ENCODE peak calls at places on chromosomes 16 and 17, in four cellular contexts. One of them, this sample, is unnamed.

GRCh38 chr17:79607941-79608728 is 2.7 kb downstream of the RBFOX3 start:
- DNase-seq in AG04450: no peak
- DNase-seq in ovary: no peak
- DNase-seq in left ventricle myocardium inferior: no peak
- DNase-seq in this sample: no peak

GRCh38 chr16:987846-988245 is 6.3 kb downstream of the SOX8 start:
- DNase-seq in ovary: no peak
- DNase-seq in AG04450: no peak
- DNase-seq in left ventricle myocardium inferior: no peak
- DNase-seq in this sample: no peak

GRCh38 chr17:50173335-50173941 is 7.6 kb downstream of the SGCA start:
- DNase-seq in AG04450: no peak
- DNase-seq in ovary: peak; percentile 70
- DNase-seq in left ventricle myocardium inferior: no peak
- DNase-seq in this sample: no peak

GRCh38 chr16:48901712-48902374 is 291.9 kb upstream of the N4BP1 start:
- DNase-seq in left ventricle myocardium inferior: no peak
- DNase-seq in AG04450: no peak
- DNase-seq in ovary: no peak
- DNase-seq in this sample: no peak

GRCh38 chr17:4208228-4208627 is 55.6 kb downstream of the ANKFY1 start:
- DNase-seq in left ventricle myocardium inferior: no peak
- DNase-seq in ovary: no peak
- DNase-seq in AG04450: no peak
- DNase-seq in this sample: no peak

GRCh38 chr16:89922477-89922883 is 662 bp upstream of the TUBB3 start:
- DNase-seq in AG04450: peak; percentile 72
- DNase-seq in ovary: peak; percentile 80
- DNase-seq in left ventricle myocardium inferior: peak; percentile 69
- DNase-seq in this sample: peak; percentile 85

GRCh38 chr16:55073830-55074229 is 143.2 kb downstream of the IRX5 start:
- DNase-seq in AG04450: no peak
- DNase-seq in ovary: no peak
- DNase-seq in left ventricle myocardium inferior: no peak
- DNase-seq in this sample: no peak

GRCh38 chr17:80261159-80261894 is 675 bp downstream of the RNF213 start:
- DNase-seq in AG04450: no peak
- DNase-seq in left ventricle myocardium inferior: peak; percentile 49
- DNase-seq in ovary: peak; percentile 75
- DNase-seq in this sample: no peak

GRCh38 chr17:58330997-58331814 is 2.6 kb upstream of the TSPOAP1 start:
- DNase-seq in left ventricle myocardium inferior: peak; percentile 23
- DNase-seq in ovary: peak; percentile 28
- DNase-seq in AG04450: no peak
- DNase-seq in this sample: no peak

GRCh38 chr17:4032738-4033137 is 68.5 kb upstream of the ATP2A3 start:
- DNase-seq in AG04450: no peak
- DNase-seq in ovary: no peak
- DNase-seq in left ventricle myocardium inferior: no peak
- DNase-seq in this sample: no peak

GRCh38 chr16:64900517-64900916 is 221.3 kb downstream of the CDH11 start:
- DNase-seq in left ventricle myocardium inferior: no peak
- DNase-seq in ovary: no peak
- DNase-seq in AG04450: no peak
- DNase-seq in this sample: no peak

GRCh38 chr16:72995151-72995881 is 52.6 kb downstream of the ZFHX3 start:
- DNase-seq in ovary: no peak
- DNase-seq in left ventricle myocardium inferior: no peak
- DNase-seq in AG04450: no peak
- DNase-seq in this sample: no peak

GRCh38 chr16:72256398-72257048 is 84.6 kb upstream of the PMFBP1 start:
- DNase-seq in left ventricle myocardium inferior: no peak
- DNase-seq in ovary: no peak
- DNase-seq in AG04450: peak; percentile 6
- DNase-seq in this sample: no peak

GRCh38 chr17:82370471-82371332 is 863 bp upstream of the UTS2R start:
- DNase-seq in left ventricle myocardium inferior: no peak
- DNase-seq in AG04450: no peak
- DNase-seq in ovary: no peak
- DNase-seq in this sample: no peak

GRCh38 chr17:76235883-76236282 is 4.4 kb downstream of the RNF157 start:
- DNase-seq in left ventricle myocardium inferior: no peak
- DNase-seq in ovary: no peak
- DNase-seq in AG04450: no peak
- DNase-seq in this sample: no peak

GRCh38 chr17:63996430-63997182 is 1.5 kb upstream of the PRR29 start:
- DNase-seq in AG04450: no peak
- DNase-seq in ovary: no peak
- DNase-seq in left ventricle myocardium inferior: peak; percentile 1
- DNase-seq in this sample: no peak

GRCh38 chr17:74677558-74678466 is 34.9 kb downstream of the CD300LF start:
- DNase-seq in AG04450: no peak
- DNase-seq in ovary: no peak
- DNase-seq in left ventricle myocardium inferior: peak; percentile 55
- DNase-seq in this sample: no peak

GRCh38 chr17:56260421-56260820 is 107.1 kb downstream of the ANKFN1 start:
- DNase-seq in AG04450: no peak
- DNase-seq in left ventricle myocardium inferior: no peak
- DNase-seq in ovary: no peak
- DNase-seq in this sample: no peak

GRCh38 chr17:43902190-43902589 is 5.1 kb downstream of the MPP2 start:
- DNase-seq in AG04450: no peak
- DNase-seq in left ventricle myocardium inferior: no peak
- DNase-seq in ovary: no peak
- DNase-seq in this sample: no peak

GRCh38 chr16:57003439-57004386 is 14.4 kb downstream of the NLRC5 start:
- DNase-seq in ovary: no peak
- DNase-seq in AG04450: no peak
- DNase-seq in left ventricle myocardium inferior: no peak
- DNase-seq in this sample: no peak

GRCh38 chr17:18314059-18314730 is 599 bp downstream of the TOP3A start:
- DNase-seq in left ventricle myocardium inferior: no peak
- DNase-seq in ovary: no peak
- DNase-seq in AG04450: no peak
- DNase-seq in this sample: no peak

GRCh38 chr16:26777821-26778220 is 288.9 kb upstream of the C16orf82 start:
- DNase-seq in ovary: no peak
- DNase-seq in left ventricle myocardium inferior: no peak
- DNase-seq in AG04450: no peak
- DNase-seq in this sample: no peak

GRCh38 chr17:71378741-71379140 is 742.1 kb upstream of the SOX9 start:
- DNase-seq in AG04450: no peak
- DNase-seq in left ventricle myocardium inferior: no peak
- DNase-seq in ovary: no peak
- DNase-seq in this sample: no peak

GRCh38 chr16:69187387-69187890 is 475 bp downstream of the SNTB2 start:
- DNase-seq in AG04450: no peak
- DNase-seq in ovary: peak; percentile 65
- DNase-seq in left ventricle myocardium inferior: peak; percentile 58
- DNase-seq in this sample: no peak

GRCh38 chr17:32142857-32143524 is 689 bp downstream of the RHOT1 start:
- DNase-seq in AG04450: peak; percentile 39
- DNase-seq in ovary: no peak
- DNase-seq in left ventricle myocardium inferior: peak; percentile 64
- DNase-seq in this sample: no peak

GRCh38 chr16:81447383-81448101 is 2.9 kb downstream of the CMIP start:
- DNase-seq in AG04450: no peak
- DNase-seq in left ventricle myocardium inferior: no peak
- DNase-seq in ovary: no peak
- DNase-seq in this sample: no peak

GRCh38 chr16:8631373-8631772 is 9.9 kb downstream of the METTL22 start:
- DNase-seq in left ventricle myocardium inferior: no peak
- DNase-seq in ovary: no peak
- DNase-seq in AG04450: no peak
- DNase-seq in this sample: no peak
- TF ChIP-seq CTCF in left ventricle myocardium inferior: no peak
- TF ChIP-seq CTCF in ovary: no peak
- TF ChIP-seq CTCF in AG04450: no peak
- TF ChIP-seq CTCF in this sample: no peak

GRCh38 chr17:42286411-42287295 is 1.6 kb upstream of the STAT5A start:
- DNase-seq in AG04450: no peak
- DNase-seq in left ventricle myocardium inferior: peak; percentile 55
- DNase-seq in ovary: peak; percentile 51
- DNase-seq in this sample: no peak
- H3K4me3 ChIP-seq in AG04450: no peak overlapping the region
- H3K4me3 ChIP-seq in left ventricle myocardium inferior: peak overlapping the region; percentile 71
- H3K4me3 ChIP-seq in ovary: peak overlapping the region; percentile 4
- H3K4me3 ChIP-seq in this sample: no peak overlapping the region

GRCh38 chr17:77735341-77736206 is 222.9 kb upstream of the TNRC6C start:
- DNase-seq in ovary: no peak
- DNase-seq in left ventricle myocardium inferior: peak; percentile 69
- DNase-seq in AG04450: no peak
- DNase-seq in this sample: no peak

GRCh38 chr17:77736207-77736600 is 222.3 kb upstream of the TNRC6C start:
- DNase-seq in AG04450: no peak
- DNase-seq in left ventricle myocardium inferior: peak; percentile 26
- DNase-seq in ovary: no peak
- DNase-seq in this sample: no peak

GRCh38 chr17:77733576-77734296 is 224.8 kb upstream of the TNRC6C start:
- DNase-seq in AG04450: no peak
- DNase-seq in ovary: no peak
- DNase-seq in left ventricle myocardium inferior: no peak
- DNase-seq in this sample: no peak

GRCh38 chr17:77735051-77735340 is 223.5 kb upstream of the TNRC6C start:
- DNase-seq in ovary: no peak
- DNase-seq in left ventricle myocardium inferior: no peak
- DNase-seq in AG04450: no peak
- DNase-seq in this sample: no peak

GRCh38 chr17:77734371-77735050 is 224.0 kb upstream of the TNRC6C start:
- DNase-seq in AG04450: no peak
- DNase-seq in ovary: peak; percentile 77
- DNase-seq in left ventricle myocardium inferior: peak; percentile 93
- DNase-seq in this sample: peak; percentile 36
- TF ChIP-seq CTCF in AG04450: no peak
- TF ChIP-seq CTCF in ovary: no peak
- TF ChIP-seq CTCF in left ventricle myocardium inferior: no peak
- TF ChIP-seq CTCF in this sample: peak; percentile 8

DNA sequence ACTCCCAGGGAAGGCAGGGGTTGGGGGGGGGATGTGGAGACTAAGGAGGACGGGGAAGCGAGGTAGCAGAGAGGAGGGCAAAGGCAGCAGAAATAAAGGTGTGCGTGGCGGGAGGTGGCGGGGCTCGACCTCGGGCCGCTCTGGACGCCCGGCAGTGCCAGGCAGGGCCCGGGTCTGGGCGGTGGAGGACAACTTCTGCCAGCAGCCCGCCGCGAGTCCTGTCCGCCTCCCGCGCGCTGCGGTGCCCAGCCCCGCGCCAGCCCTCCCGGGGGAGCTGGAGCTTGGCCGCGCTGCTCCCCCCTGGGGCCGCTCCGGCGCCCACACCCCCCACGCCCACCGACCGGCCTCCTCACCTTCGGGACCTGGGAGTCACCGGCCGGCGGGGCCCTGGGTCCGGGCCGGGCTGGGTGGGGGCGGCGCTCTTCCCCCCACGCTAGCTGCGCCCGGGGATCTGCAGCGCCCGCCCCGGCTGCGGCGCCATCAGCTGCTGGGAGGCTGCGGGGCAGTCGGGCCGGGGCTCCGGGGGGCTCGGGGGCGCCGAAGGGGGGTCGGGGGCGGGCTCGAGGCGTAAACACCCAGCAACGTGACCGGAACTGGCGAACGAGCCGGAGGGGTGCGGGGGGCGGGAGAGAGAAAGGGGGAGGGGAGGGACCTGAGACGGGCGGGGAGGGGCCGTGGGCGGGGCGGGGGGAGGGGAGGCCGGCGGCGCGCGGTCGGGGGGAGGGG is at the start of gene CCDC92B:
- DNase-seq in left ventricle myocardium inferior: no peak
- DNase-seq in AG04450: no peak
- DNase-seq in ovary: no peak
- DNase-seq in this sample: no peak
- H3K4me3 ChIP-seq in left ventricle myocardium inferior: peak within 1 kb of the TSS; percentile 49
- H3K4me3 ChIP-seq in AG04450: no peak within 1 kb of the TSS
- H3K4me3 ChIP-seq in ovary: no peak within 1 kb of the TSS
- H3K4me3 ChIP-seq in this sample: no peak within 1 kb of the TSS

GRCh38 chr16:71214771-71215381 is 15.6 kb downstream of the HYDIN start:
- DNase-seq in left ventricle myocardium inferior: no peak
- DNase-seq in AG04450: no peak
- DNase-seq in ovary: no peak
- DNase-seq in this sample: no peak
- TF ChIP-seq CTCF in left ventricle myocardium inferior: no peak
- TF ChIP-seq CTCF in AG04450: no peak
- TF ChIP-seq CTCF in ovary: no peak
- TF ChIP-seq CTCF in this sample: no peak

GRCh38 chr16:21646721-21647561 is 5.5 kb downstream of the IGSF6 start:
- DNase-seq in ovary: no peak
- DNase-seq in left ventricle myocardium inferior: no peak
- DNase-seq in AG04450: no peak
- DNase-seq in this sample: no peak

GRCh38 chr16:21645261-21645721 is 7.1 kb downstream of the IGSF6 start:
- DNase-seq in AG04450: no peak
- DNase-seq in left ventricle myocardium inferior: no peak
- DNase-seq in ovary: no peak
- DNase-seq in this sample: no peak

GRCh38 chr16:21644674-21645073 is 7.7 kb downstream of the IGSF6 start:
- DNase-seq in AG04450: no peak
- DNase-seq in left ventricle myocardium inferior: no peak
- DNase-seq in ovary: no peak
- DNase-seq in this sample: no peak

GRCh38 chr16:21647562-21648164 is 4.7 kb downstream of the IGSF6 start:
- DNase-seq in left ventricle myocardium inferior: no peak
- DNase-seq in AG04450: no peak
- DNase-seq in ovary: no peak
- DNase-seq in this sample: no peak

DNA sequence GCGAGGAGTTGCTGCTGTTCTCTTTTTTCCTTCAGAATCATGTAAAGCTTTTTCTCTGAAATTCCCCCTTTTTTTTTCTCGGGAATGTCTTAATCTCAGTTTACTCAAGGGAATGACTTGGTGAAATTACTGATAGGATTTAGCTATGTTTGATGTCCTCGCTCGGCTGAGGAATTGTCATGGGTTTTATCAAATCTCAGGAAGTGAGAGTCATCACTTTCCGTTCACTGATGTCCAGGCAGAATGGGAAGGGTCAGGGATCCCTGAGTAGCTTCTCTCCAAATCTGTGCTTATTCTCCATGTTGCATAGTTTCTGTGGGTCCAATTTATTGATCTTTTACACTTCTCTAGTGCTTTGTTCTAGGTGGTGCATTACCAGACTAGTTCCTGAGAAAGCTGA is 6.3 kb downstream of the IGSF6 start:
- DNase-seq in ovary: no peak
- DNase-seq in left ventricle myocardium inferior: no peak
- DNase-seq in AG04450: no peak
- DNase-seq in this sample: peak; percentile 3
- H3K4me3 ChIP-seq in ovary: no peak overlapping the region
- H3K4me3 ChIP-seq in left ventricle myocardium inferior: peak overlapping the region; percentile 55
- H3K4me3 ChIP-seq in AG04450: no peak overlapping the region
- H3K4me3 ChIP-seq in this sample: no peak overlapping the region

DNA sequence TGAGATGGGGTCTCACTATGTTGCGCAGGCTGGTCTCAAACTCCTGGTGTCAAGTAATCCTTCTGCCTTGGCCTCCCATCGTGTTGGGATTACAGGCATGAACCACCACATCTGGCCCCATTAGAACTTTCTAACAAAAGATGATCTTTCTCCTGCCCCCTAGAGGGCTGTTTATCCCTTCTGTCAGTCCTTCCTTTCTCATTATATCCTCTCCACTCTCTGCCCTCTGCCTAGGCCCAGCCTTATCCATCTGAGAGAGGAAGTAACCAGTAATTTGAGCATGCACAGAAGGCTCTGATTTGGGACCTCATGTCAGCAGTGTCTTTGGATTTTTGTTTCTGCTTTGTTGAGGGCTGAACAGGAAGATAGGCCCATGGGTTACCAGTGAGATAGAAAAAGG is 4.4 kb upstream of the DHX40 start:
- DNase-seq in left ventricle myocardium inferior: no peak
- DNase-seq in AG04450: no peak
- DNase-seq in ovary: no peak
- DNase-seq in this sample: no peak
- TF ChIP-seq CTCF in left ventricle myocardium inferior: peak; percentile 28
- TF ChIP-seq CTCF in AG04450: peak; percentile 42
- TF ChIP-seq CTCF in ovary: no peak
- TF ChIP-seq CTCF in this sample: peak; percentile 35

This sample was measured in retinal pigment epithelial cell.